ENCODE peak calls at places on chromosome 10, in six cellular contexts. H is GM23338, E is K562, Z is endothelial cell of umbilical vein, M is GM12891, D is breast epithelium. J is an unnamed sample.

GRCh38 chr10:45380903-45381610 is 7.0 kb downstream of the ALOX5 start:
- DNase-seq in D (no peak), M (no peak), H (no peak), Z (no peak), E (no peak), J (no peak)

GRCh38 chr10:24552346-24553016 is 171.2 kb downstream of the ARHGAP21 start:
- DNase-seq in M (peak; percentile 44), H (peak; percentile 98), E (peak; percentile 85), D (peak; percentile 26), Z (no peak), J (peak; percentile 28)

GRCh38 chr10:32031920-32032319 is 24.3 kb downstream of the KIF5B start:
- DNase-seq in D (no peak), M (no peak), E (no peak), H (no peak), Z (no peak), J (no peak)

GRCh38 chr10:118304521-118304920 is 37.6 kb downstream of the FAM204A start:
- DNase-seq in D (no peak), M (no peak), Z (no peak), E (no peak), H (no peak), J (no peak)

GRCh38 chr10:89296227-89296648 is 5.6 kb upstream of the IFIT2 start:
- DNase-seq in H (no peak), Z (no peak), M (no peak), E (no peak), D (no peak), J (no peak)

GRCh38 chr10:14235511-14235910 is 95.2 kb downstream of the FRMD4A start:
- DNase-seq in H (no peak), M (no peak), E (no peak), Z (no peak), D (no peak), J (no peak)

GRCh38 chr10:93854985-93855384 is 38.8 kb upstream of the SLC35G1 start:
- DNase-seq in D (no peak), Z (peak; percentile 50), M (no peak), H (no peak), E (no peak), J (no peak)

GRCh38 chr10:123766761-123767160 is 100.6 kb downstream of the GPR26 start:
- DNase-seq in Z (no peak), D (no peak), H (no peak), E (no peak), M (no peak), J (no peak)

GRCh38 chr10:103859161-103860141 is 4.1 kb upstream of the SH3PXD2A start:
- DNase-seq in H (peak; percentile 79), M (no peak), Z (peak; percentile 78), D (no peak), E (peak; percentile 49), J (no peak)

GRCh38 chr10:510415-510881 is 179.0 kb downstream of the DIP2C start:
- DNase-seq in M (no peak), D (no peak), H (no peak), Z (no peak), E (no peak), J (no peak)

GRCh38 chr10:32788359-32788758 is 169.7 kb downstream of the ITGB1 start:
- DNase-seq in Z (no peak), M (no peak), E (no peak), D (no peak), H (no peak), J (no peak)

GRCh38 chr10:35492387-35493195 is 112.5 kb upstream of the GJD4 start:
- DNase-seq in M (no peak), H (peak; percentile 48), D (no peak), E (peak; percentile 28), Z (no peak), J (no peak)

GRCh38 chr10:71684356-71685173 is 35.0 kb downstream of the C10orf105 start:
- DNase-seq in M (no peak), D (no peak), E (peak; percentile 87), H (no peak), Z (no peak), J (no peak)

GRCh38 chr10:76546411-76546810 is 1091.2 kb downstream of the KCNMA1 start:
- DNase-seq in E (no peak), M (no peak), D (no peak), Z (no peak), H (no peak), J (no peak)

GRCh38 chr10:113665806-113666354 is 2.0 kb upstream of the NRAP start:
- DNase-seq in E (peak; percentile 5), M (no peak), H (peak; percentile 25), D (peak; percentile 64), Z (no peak), J (no peak)

GRCh38 chr10:8055420-8056349 is 1.2 kb downstream of the GATA3 start:
- DNase-seq in Z (no peak), H (peak; percentile 64), M (no peak), D (no peak), E (no peak), J (no peak)

GRCh38 chr10:125057158-125058001 is 103.0 kb downstream of the CTBP2 start:
- DNase-seq in E (peak; percentile 14), H (no peak), Z (peak; percentile 99), D (peak; percentile 67), M (no peak), J (no peak)

GRCh38 chr10:124675261-124675660 is 68.9 kb downstream of the FAM53B start:
- DNase-seq in M (no peak), D (no peak), H (no peak), E (no peak), Z (no peak), J (no peak)

GRCh38 chr10:34179280-34179679 is 635.8 kb downstream of the PARD3 start:
- DNase-seq in D (no peak), E (no peak), M (no peak), Z (no peak), H (no peak), J (no peak)

GRCh38 chr10:52668024-52668423 is 104.6 kb downstream of the MBL2 start:
- DNase-seq in Z (peak; percentile 86), E (no peak), H (no peak), M (no peak), D (no peak), J (no peak)

GRCh38 chr10:99341860-99342517 is 12.8 kb downstream of the CNNM1 start:
- DNase-seq in Z (no peak), E (no peak), D (no peak), H (no peak), M (no peak), J (no peak)

GRCh38 chr10:116124777-116125176 is 148.2 kb downstream of the GFRA1 start:
- DNase-seq in E (no peak), Z (no peak), M (no peak), H (peak; percentile 56), D (no peak), J (no peak)

GRCh38 chr10:122490268-122490667 is 28.9 kb downstream of the HTRA1 start:
- DNase-seq in H (no peak), E (no peak), M (no peak), Z (no peak), D (no peak), J (no peak)

DNA sequence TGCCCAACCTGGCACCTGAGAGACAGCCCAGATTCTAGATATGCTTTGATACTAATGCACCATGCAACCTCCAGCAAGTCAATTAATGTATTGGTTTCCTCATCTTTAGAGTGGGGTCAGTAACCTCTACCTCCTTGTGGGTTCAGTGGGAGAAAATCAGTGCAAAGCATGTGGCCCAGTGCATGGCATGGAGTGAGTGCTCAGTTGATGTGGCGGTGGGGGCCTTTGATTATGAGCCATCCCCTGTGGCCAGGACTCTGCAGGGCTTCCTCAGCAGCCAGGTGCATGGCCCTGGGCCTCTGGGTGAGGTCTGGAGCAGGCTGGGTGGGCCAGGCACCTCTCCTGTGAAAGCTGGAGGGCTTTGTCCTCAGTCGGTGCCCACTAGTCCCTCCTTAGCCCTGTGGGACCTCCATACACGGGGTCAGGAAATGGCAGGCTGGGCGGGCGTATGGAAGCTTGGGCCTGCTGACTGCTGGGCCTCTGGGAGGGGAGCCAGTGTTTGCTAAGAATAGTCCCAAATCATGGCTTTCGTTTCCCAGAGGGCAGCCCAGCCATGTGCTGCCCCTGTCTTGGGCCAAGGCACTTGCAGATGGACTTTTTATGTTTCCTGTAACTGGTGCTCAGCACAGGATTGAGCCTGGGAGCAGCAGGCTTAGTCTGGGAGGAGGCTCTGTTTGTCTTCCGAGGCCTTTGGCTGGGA is 3.4 kb downstream of the PALD1 start:
- DNase-seq in D (no peak), H (no peak), Z (peak; percentile 49), M (no peak), E (no peak), J (no peak)
- TF ChIP-seq POLR2AphosphoS5 in D (no peak), H (no peak), Z (no peak), M (no peak), E (no peak), J (no peak)

GRCh38 chr10:69086131-69086530 is 1.8 kb upstream of the SRGN start:
- DNase-seq in M (no peak), D (no peak), Z (peak; percentile 80), H (peak; percentile 54), E (peak; percentile 50), J (no peak)
- TF ChIP-seq POLR2AphosphoS5 in M (no peak), D (no peak), Z (peak; percentile 52), H (no peak), E (no peak), J (no peak)

GRCh38 chr10:114746531-114746930 is 75.0 kb upstream of the FHIP2A start:
- DNase-seq in Z (no peak), E (no peak), D (no peak), M (no peak), H (no peak), J (no peak)

GRCh38 chr10:114751856-114752255 is 69.7 kb upstream of the FHIP2A start:
- DNase-seq in Z (no peak), M (no peak), E (no peak), H (no peak), D (no peak), J (no peak)

GRCh38 chr10:114749014-114749413 is 72.6 kb upstream of the FHIP2A start:
- DNase-seq in E (peak; percentile 23), H (no peak), M (no peak), D (no peak), Z (peak; percentile 98), J (no peak)

GRCh38 chr10:114749545-114749944 is 72.0 kb upstream of the FHIP2A start:
- DNase-seq in E (peak; percentile 28), D (no peak), H (no peak), M (no peak), Z (no peak), J (no peak)

DNA sequence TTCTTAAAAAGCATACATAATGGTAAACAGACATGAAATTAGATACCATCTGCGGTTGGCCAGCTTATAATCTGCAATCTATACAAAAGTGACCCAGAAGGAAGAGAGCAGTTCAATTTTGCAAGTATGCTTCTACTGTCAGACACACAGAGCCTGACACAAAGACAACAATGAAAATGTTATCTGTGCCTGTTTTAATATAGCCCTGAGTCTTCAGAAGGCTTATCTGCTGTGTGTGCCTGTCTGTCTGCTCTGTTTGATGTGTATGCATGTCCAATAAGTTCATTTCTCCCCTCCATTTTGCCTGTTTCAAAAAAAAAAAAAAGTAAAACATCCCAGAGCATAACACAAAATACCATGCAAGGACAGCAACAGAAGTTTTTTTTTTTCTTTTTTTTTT is 73.3 kb upstream of the FHIP2A start:
- DNase-seq in E (no peak), H (no peak), Z (peak; percentile 41), D (no peak), M (no peak), J (no peak)
- TF ChIP-seq POLR2AphosphoS5 in E (no peak), H (no peak), Z (no peak), D (no peak), M (no peak), J (no peak)

DNA sequence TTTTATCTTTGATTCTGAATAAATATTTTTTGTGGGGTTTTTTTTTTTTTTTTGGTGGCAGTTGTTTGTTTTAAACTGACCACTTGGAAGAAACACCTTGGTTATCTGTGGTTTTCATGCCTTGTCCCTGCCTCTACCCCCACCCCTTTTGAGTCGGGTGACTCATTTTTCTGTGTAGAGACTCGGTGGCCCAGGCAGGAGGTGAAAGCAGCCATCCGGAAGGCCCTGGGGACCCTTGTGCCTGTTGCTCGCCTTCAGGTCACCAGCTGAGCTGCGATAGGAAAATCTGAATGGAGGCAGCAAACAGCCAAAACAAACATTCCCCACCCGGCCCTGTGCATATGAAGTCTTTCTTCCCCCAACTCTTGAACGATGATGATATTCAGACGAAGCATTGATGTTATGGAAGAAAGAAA is 22.7 kb downstream of the CYP17A1 start:
- DNase-seq in M (no peak), D (no peak), E (peak; percentile 86), H (no peak), Z (peak; percentile 98), J (no peak)
- TF ChIP-seq POLR2AphosphoS5 in M (no peak), D (no peak), E (peak; percentile 20), H (no peak), Z (peak; percentile 90), J (no peak)